ENCODE peak calls at places on chromosome 1, in five cellular contexts. N, D, Q, U and G are unnamed samples.

GRCh38 chr1:234208791-234209190 is 164.5 kb upstream of the COA6 start:
- DNase-seq in U (no peak), Q (no peak), N (no peak), D (no peak), G (no peak)

GRCh38 chr1:202192770-202193613 is 607 bp upstream of the LGR6 start:
- DNase-seq in D (peak), Q (peak), N (peak), U (peak), G (no peak)

GRCh38 chr1:10943991-10944730 is 68.3 kb upstream of the TARDBP start:
- DNase-seq in Q (peak), U (no peak), D (peak), N (no peak), G (no peak)

GRCh38 chr1:221858758-221859157 is 116.9 kb upstream of the DUSP10 start:
- DNase-seq in U (no peak), N (no peak), Q (no peak), D (no peak), G (no peak)

GRCh38 chr1:39509360-39510009 is 18.0 kb downstream of the BMP8A start:
- DNase-seq in Q (peak), N (no peak), U (no peak), D (no peak), G (peak)

GRCh38 chr1:219041141-219041540 is 132.5 kb upstream of the LYPLAL1 start:
- DNase-seq in N (no peak), D (no peak), U (no peak), Q (no peak), G (no peak)

GRCh38 chr1:58158465-58159423 is 387.8 kb downstream of the OMA1 start:
- DNase-seq in D (no peak), N (no peak), U (no peak), Q (no peak), G (no peak)

GRCh38 chr1:28926629-28927441 is 12.5 kb downstream of the EPB41 start:
- DNase-seq in U (no peak), Q (no peak), D (no peak), N (no peak), G (peak)

GRCh38 chr1:15038232-15039016 is 115.1 kb upstream of the TMEM51 start:
- DNase-seq in N (peak), U (no peak), Q (no peak), D (no peak), G (no peak)

GRCh38 chr1:145858238-145858936 is 494 bp downstream of the PIAS3 start:
- DNase-seq in Q (peak), N (peak), D (peak), U (peak), G (no peak)

GRCh38 chr1:146049436-146049835 is 27.9 kb upstream of the HJV start:
- DNase-seq in N (no peak), U (no peak), Q (no peak), D (no peak), G (no peak)

GRCh38 chr1:22803833-22804232 is 93.2 kb downstream of the EPHB2 start:
- DNase-seq in U (no peak), D (no peak), N (no peak), Q (no peak), G (no peak)

GRCh38 chr1:58618303-58618702 is 41.3 kb upstream of the TACSTD2 start:
- DNase-seq in N (peak), U (no peak), D (peak), Q (peak), G (peak)